ENCODE peak calls at places on chromosomes 6 and 20, in four cellular contexts. U is K562, P is GM12878, L is HepG2. Z is an unnamed sample.

GRCh38 chr6:10478187-10479040 is 42.7 kb upstream of the GCNT2 start:
- DNase-seq in P (no peak), U (peak; percentile 64), L (peak; percentile 58), Z (no peak)

GRCh38 chr6:85675030-85675819 is 32.5 kb upstream of the SYNCRIP start:
- DNase-seq in L (no peak), P (no peak), U (no peak), Z (no peak)

GRCh38 chr20:50406610-50407136 is 103.5 kb upstream of the PTPN1 start:
- DNase-seq in L (no peak), U (no peak), P (no peak), Z (no peak)

GRCh38 chr6:52426667-52427066 is 6.5 kb downstream of the EFHC1 start:
- DNase-seq in P (no peak), L (peak; percentile 44), U (no peak), Z (no peak)

GRCh38 chr6:111870751-111871064 is 2.5 kb downstream of the FYN start:
- DNase-seq in P (no peak), U (no peak), L (peak; percentile 63), Z (no peak)

GRCh38 chr6:168563656-168564055 is 122.7 kb downstream of the SMOC2 start:
- DNase-seq in L (no peak), P (no peak), U (no peak), Z (peak; percentile 61)

GRCh38 chr6:143187173-143187908 is 126.7 kb downstream of the AIG1 start:
- DNase-seq in U (no peak), P (no peak), L (no peak), Z (no peak)

GRCh38 chr6:111377558-111378120 is 105.4 kb downstream of the REV3L start:
- DNase-seq in P (no peak), L (no peak), U (peak; percentile 62), Z (no peak)

GRCh38 chr20:58192567-58192966 is 35.9 kb downstream of the ANKRD60 start:
- DNase-seq in L (no peak), U (peak; percentile 50), P (no peak), Z (peak; percentile 75)

GRCh38 chr6:129651291-129651691 is 58.7 kb downstream of the ARHGAP18 start:
- DNase-seq in U (no peak), L (peak; percentile 74), P (no peak), Z (no peak)

GRCh38 chr6:10248378-10248843 is 166.5 kb downstream of the TFAP2A start:
- DNase-seq in L (no peak), U (no peak), P (no peak), Z (peak; percentile 46)

GRCh38 chr6:45653117-45653883 is 275.6 kb upstream of the SUPT3H start:
- DNase-seq in L (no peak), P (no peak), U (no peak), Z (no peak)

GRCh38 chr20:8043687-8044278 is 24.2 kb upstream of the TMX4 start:
- DNase-seq in P (no peak), L (peak; percentile 81), U (peak; percentile 39), Z (no peak)

GRCh38 chr20:1449370-1449769 is 17.3 kb downstream of the NSFL1C start:
- DNase-seq in P (no peak), U (no peak), L (no peak), Z (no peak)

GRCh38 chr6:135325624-135326424 is 144.7 kb downstream of the MYB start:
- DNase-seq in U (peak; percentile 32), P (no peak), L (no peak), Z (no peak)

GRCh38 chr6:38755207-38755606 is 40.1 kb downstream of the DNAH8 start:
- DNase-seq in U (no peak), P (no peak), L (no peak), Z (no peak)

GRCh38 chr6:41813469-41813868 is 26.0 kb downstream of the TOMM6 start:
- DNase-seq in L (no peak), U (no peak), P (no peak), Z (no peak)

GRCh38 chr6:38364127-38364526 is 275.6 kb downstream of the BTBD9 start:
- DNase-seq in U (no peak), P (no peak), L (no peak), Z (no peak)

GRCh38 chr6:132190815-132191175 is 210.5 kb downstream of the MOXD1 start:
- DNase-seq in U (no peak), L (no peak), P (no peak), Z (no peak)

GRCh38 chr6:117232191-117232590 is 33.2 kb upstream of the VGLL2 start:
- DNase-seq in P (no peak), U (no peak), L (no peak), Z (no peak)

GRCh38 chr6:121608270-121608669 is 172.8 kb downstream of the GJA1 start:
- DNase-seq in U (no peak), P (no peak), L (no peak), Z (no peak)

GRCh38 chr20:47019106-47019824 is 124.6 kb downstream of the EYA2 start:
- DNase-seq in U (no peak), P (no peak), L (no peak), Z (no peak)

GRCh38 chr20:62356143-62356947 is 10.8 kb downstream of the LAMA5 start:
- DNase-seq in P (no peak), U (peak; percentile 37), L (no peak), Z (no peak)

GRCh38 chr6:65671922-65672321 is 35.1 kb downstream of the EYS start:
- DNase-seq in P (no peak), L (peak; percentile 2), U (no peak), Z (no peak)

GRCh38 chr6:142744836-142745235 is 200.1 kb downstream of the HIVEP2 start:
- DNase-seq in U (no peak), L (no peak), P (no peak), Z (no peak)

GRCh38 chr6:42394881-42395620 is 56.7 kb downstream of the TRERF1 start:
- DNase-seq in L (no peak), U (no peak), P (no peak), Z (no peak)

GRCh38 chr6:139473239-139473701 is 98.8 kb upstream of the CITED2 start:
- DNase-seq in P (no peak), U (no peak), L (no peak), Z (peak; percentile 16)

GRCh38 chr6:53961679-53962370 is 149.4 kb upstream of the MLIP start:
- DNase-seq in P (no peak), L (no peak), U (no peak), Z (peak; percentile 43)

GRCh38 chr6:166997768-166998255 is 1.4 kb upstream of the CEP43 start:
- DNase-seq in L (peak; percentile 83), P (peak; percentile 27), U (peak; percentile 65), Z (peak; percentile 68)

GRCh38 chr6:126103993-126104392 is 117.7 kb downstream of the TRMT11 start:
- DNase-seq in L (no peak), U (no peak), P (no peak), Z (no peak)

GRCh38 chr6:47206626-47207025 is 103.1 kb downstream of the TNFRSF21 start:
- DNase-seq in U (no peak), P (no peak), L (no peak), Z (no peak)

GRCh38 chr6:21263531-21264287 is 329.8 kb upstream of the SOX4 start:
- DNase-seq in U (peak; percentile 32), L (no peak), P (peak; percentile 63), Z (no peak)

GRCh38 chr20:25059487-25059820 is 1.5 kb upstream of the ACSS1 start:
- DNase-seq in L (no peak), U (no peak), P (no peak), Z (no peak)

GRCh38 chr20:57022306-57022705 is 244.1 kb downstream of the BMP7 start:
- DNase-seq in U (peak; percentile 17), L (no peak), P (no peak), Z (peak; percentile 74)

GRCh38 chr6:35317483-35318199 is 20.0 kb downstream of the DEF6 start:
- DNase-seq in P (no peak), L (no peak), U (no peak), Z (no peak)

GRCh38 chr20:19968488-19969073 is 48.6 kb upstream of the NAA20 start:
- DNase-seq in U (no peak), P (no peak), L (no peak), Z (no peak)

GRCh38 chr20:44861547-44862006 is 23.9 kb upstream of the YWHAB start:
- DNase-seq in U (no peak), L (no peak), P (no peak), Z (no peak)

GRCh38 chr6:33163540-33163939 is 28.7 kb downstream of the COL11A2 start:
- DNase-seq in U (no peak), P (no peak), L (no peak), Z (no peak)

GRCh38 chr20:52473171-52473570 is 281.6 kb upstream of the ZFP64 start:
- DNase-seq in P (no peak), L (no peak), U (no peak), Z (no peak)

GRCh38 chr20:52469143-52469542 is 277.6 kb upstream of the ZFP64 start:
- DNase-seq in L (no peak), P (no peak), U (no peak), Z (no peak)

GRCh38 chr20:52476074-52476751 is 284.6 kb upstream of the ZFP64 start:
- DNase-seq in U (no peak), L (no peak), P (no peak), Z (no peak)

DNA sequence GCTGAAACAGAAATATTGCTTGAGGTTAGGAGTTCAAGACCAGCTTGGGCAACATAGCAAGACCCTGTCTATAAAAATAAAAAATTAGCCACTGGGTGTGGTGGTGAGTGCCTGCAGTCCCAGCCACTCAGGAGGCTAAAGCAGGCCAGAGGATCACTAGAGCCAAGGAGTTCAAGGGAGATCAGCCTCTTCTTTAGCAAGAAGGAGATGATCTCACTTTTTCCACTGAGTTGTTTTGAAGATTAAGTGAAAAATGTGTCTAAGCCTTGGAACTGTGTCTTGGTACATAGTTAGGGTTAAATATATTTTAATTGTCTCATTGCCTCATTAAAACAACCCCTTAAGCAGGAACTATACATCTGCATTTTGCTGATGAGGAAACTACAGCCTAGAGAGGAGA is 279.0 kb upstream of the ZFP64 start:
- DNase-seq in L (no peak), P (no peak), U (no peak), Z (no peak)
- TF ChIP-seq CREB1 in L (no peak), P (no peak), U (no peak), Z (no peak)

DNA sequence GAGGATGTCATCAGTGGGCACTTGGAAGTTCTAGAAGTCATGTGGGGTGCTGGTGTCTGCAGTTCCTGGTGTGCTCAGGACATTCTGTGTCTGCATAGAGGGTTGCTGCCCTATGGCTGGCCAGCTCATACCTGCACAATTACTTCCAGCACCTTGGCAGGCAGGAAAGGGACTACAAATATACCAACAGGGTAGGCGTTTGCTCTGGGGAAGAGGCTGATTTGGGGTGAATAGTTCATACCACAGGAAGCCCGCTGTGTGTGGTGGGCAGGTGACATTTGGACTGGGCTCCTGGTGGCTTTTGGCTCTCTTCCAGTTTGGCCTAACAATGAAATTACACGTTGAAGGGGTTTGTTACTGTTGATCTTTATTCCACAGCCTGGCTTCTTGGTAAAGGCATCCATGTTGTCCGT is 88.2 kb downstream of the RSPH3 start:
- DNase-seq in L (no peak), U (no peak), P (peak; percentile 30), Z (no peak)
- TF ChIP-seq TCF7 in L (no peak), U (no peak), P (no peak), Z (no peak)

GRCh38 chr6:3478341-3478740 is 21.5 kb upstream of the SLC22A23 start:
- DNase-seq in U (no peak), L (no peak), P (no peak), Z (no peak)
- TF ChIP-seq MAX in U (no peak), L (no peak), P (no peak), Z (no peak)

GRCh38 chr20:37579091-37579490 is 51.4 kb upstream of the BLCAP start:
- DNase-seq in L (no peak), U (no peak), P (no peak), Z (no peak)
- TF ChIP-seq CREB1 in L (no peak), U (no peak), P (no peak), Z (no peak)

Z was measured in WTC11.